ENCODE peak calls at places on chromosomes 16 and 17, in eight cellular contexts. G, L, A, Q, Z, I, R and U are unnamed samples.

GRCh38 chr16:20049831-20050230 is 23.9 kb downstream of the GPR139 start:
- DNase-seq in G (no peak), L (no peak), A (no peak), Q (no peak), Z (no peak), I (no peak), R (no peak), U (no peak)

GRCh38 chr17:75641343-75641742 is 8.1 kb downstream of the SMIM5 start:
- DNase-seq in G (no peak), L (no peak), A (no peak), Q (no peak), Z (peak), I (no peak), R (no peak), U (no peak)

GRCh38 chr16:82456683-82457082 is 170.1 kb upstream of the CDH13 start:
- DNase-seq in G (no peak), L (peak), A (no peak), Q (no peak), Z (peak), I (peak), R (peak), U (peak)

GRCh38 chr17:62572488-62573469 is 54.7 kb upstream of the MRC2 start:
- DNase-seq in G (no peak), L (no peak), A (no peak), Q (no peak), Z (no peak), I (no peak), R (no peak), U (no peak)

GRCh38 chr17:38554430-38555350 is 51.1 kb downstream of the SRCIN1 start:
- DNase-seq in G (no peak), L (no peak), A (no peak), Q (no peak), Z (no peak), I (no peak), R (no peak), U (no peak)

GRCh38 chr17:34714475-34715410 is 135.4 kb downstream of the TMEM132E start:
- DNase-seq in G (no peak), L (no peak), A (no peak), Q (no peak), Z (no peak), I (no peak), R (no peak), U (no peak)

GRCh38 chr16:67902831-67903230 is 9.8 kb downstream of the PSKH1 start:
- DNase-seq in G (no peak), L (no peak), A (no peak), Q (no peak), Z (no peak), I (no peak), R (no peak), U (no peak)

GRCh38 chr16:56848955-56849689 is 15.9 kb upstream of the SLC12A3 start:
- DNase-seq in G (peak), L (no peak), A (no peak), Q (no peak), Z (no peak), I (peak), R (no peak), U (no peak)